ENCODE peak calls at places on chromosomes 11 and 22, in ten cellular contexts. R is NB4; G is stimulated activated CD8-positive, alpha-beta memory T cell treated with anti-CD3 and anti-CD28 coated beads, Interleukin-7, amount 100 ng/mL, for 24 hours; T is stomach; Z is kidney; C is LoVo; U is OCI-M1; H is EH; A is AG04450; B is stimulated activated CD4-positive, alpha-beta T cell treated with anti-CD3 and anti-CD28 coated beads, Interleukin-12 subunit alpha, Interleukin-12 subunit beta, amount 100 ng/mL, for 4 hours. F is an unnamed sample.

GRCh38 chr11:68521962-68522626 is 61.5 kb downstream of the PPP6R3 start:
- DNase-seq in R (no peak), H (no peak), T (no peak), A (no peak), G (no peak), Z (no peak), C (no peak), B (no peak), U (no peak), F (no peak)

GRCh38 chr11:122617926-122618325 is 37.6 kb upstream of the UBASH3B start:
- DNase-seq in U (no peak), R (no peak), A (no peak), B (no peak), T (no peak), H (no peak), Z (no peak), C (no peak), G (no peak), F (no peak)

GRCh38 chr11:44319170-44319551 is 9.2 kb upstream of the ALX4 start:
- DNase-seq in C (no peak), H (no peak), R (no peak), U (no peak), Z (peak), T (no peak), G (no peak), B (no peak), A (no peak), F (no peak)

GRCh38 chr11:17733261-17733660 is 1.3 kb upstream of the KCNC1 start:
- DNase-seq in U (no peak), Z (peak), G (no peak), T (no peak), C (no peak), H (no peak), A (no peak), R (no peak), B (no peak), F (no peak)

GRCh38 chr11:116224154-116224888 is 548.5 kb downstream of the BUD13 start:
- DNase-seq in A (peak), U (peak), C (peak), T (peak), G (peak), Z (no peak), B (peak), R (peak), H (peak), F (peak)

GRCh38 chr11:123330071-123330470 is 100.0 kb upstream of the GRAMD1B start:
- DNase-seq in T (no peak), B (no peak), R (no peak), H (no peak), A (no peak), Z (no peak), C (no peak), G (no peak), U (no peak), F (peak)

GRCh38 chr11:115676206-115676605 is 172.0 kb upstream of the CADM1 start:
- DNase-seq in H (no peak), B (no peak), C (no peak), R (no peak), G (no peak), A (no peak), T (no peak), U (no peak), Z (no peak), F (no peak)

GRCh38 chr11:2806351-2807058 is 79.1 kb downstream of the CDKN1C start:
- DNase-seq in C (no peak), U (no peak), R (no peak), A (no peak), H (no peak), B (no peak), T (peak), Z (peak), G (no peak), F (no peak)

GRCh38 chr11:3989891-3990290 is 104.7 kb upstream of the RRM1 start:
- DNase-seq in G (no peak), T (no peak), B (no peak), R (peak), H (no peak), U (no peak), A (no peak), Z (no peak), C (no peak), F (no peak)

GRCh38 chr11:88414981-88415391 is 77.5 kb upstream of the CTSC start:
- DNase-seq in C (no peak), A (no peak), R (peak), Z (no peak), G (no peak), T (no peak), H (peak), U (peak), B (no peak), F (no peak)

GRCh38 chr11:130212431-130212961 is 52.9 kb downstream of the ST14 start:
- DNase-seq in Z (peak), C (no peak), G (no peak), U (no peak), R (no peak), T (peak), H (no peak), B (no peak), A (no peak), F (no peak)

GRCh38 chr22:23357028-23357427 is 176.7 kb downstream of the BCR start:
- DNase-seq in B (no peak), T (no peak), U (no peak), G (no peak), C (no peak), A (no peak), H (no peak), R (no peak), Z (no peak), F (no peak)

GRCh38 chr11:33475999-33476398 is 218.8 kb downstream of the HIPK3 start:
- DNase-seq in H (peak), B (no peak), G (no peak), C (no peak), T (peak), U (no peak), R (no peak), Z (no peak), A (peak), F (peak)

GRCh38 chr11:102459393-102459792 is 6.8 kb upstream of the TMEM123 start:
- DNase-seq in B (no peak), H (no peak), Z (no peak), R (no peak), G (no peak), C (no peak), A (no peak), U (no peak), T (no peak), F (no peak)

GRCh38 chr22:40690370-40690769 is 11.1 kb downstream of the MCHR1 start:
- DNase-seq in U (no peak), T (no peak), R (no peak), B (no peak), A (no peak), G (no peak), Z (no peak), H (no peak), C (no peak), F (no peak)

GRCh38 chr11:67320011-67320410 is 16.7 kb downstream of the SSH3 start:
- DNase-seq in R (no peak), C (no peak), T (no peak), U (no peak), B (no peak), G (no peak), H (peak), Z (no peak), A (peak), F (no peak)

GRCh38 chr11:114746013-114746412 is 67.7 kb downstream of the NXPE2 start:
- DNase-seq in Z (no peak), R (no peak), U (no peak), G (no peak), T (no peak), A (no peak), H (no peak), C (no peak), B (no peak), F (no peak)

GRCh38 chr11:36214484-36214883 is 74.7 kb downstream of the COMMD9 start:
- DNase-seq in T (no peak), A (no peak), B (no peak), U (no peak), C (no peak), Z (no peak), R (no peak), H (no peak), G (no peak), F (no peak)

GRCh38 chr11:75492181-75492820 is 33.4 kb downstream of the GDPD5 start:
- DNase-seq in Z (no peak), H (peak), U (peak), R (peak), A (no peak), B (peak), C (no peak), T (peak), G (peak), F (no peak)

GRCh38 chr11:29159552-29160465 is 857.0 kb downstream of the KCNA4 start:
- DNase-seq in R (peak), U (peak), H (peak), B (no peak), C (peak), Z (no peak), A (peak), T (peak), G (no peak), F (peak)

GRCh38 chr11:45252134-45252856 is 33.8 kb downstream of the SYT13 start:
- DNase-seq in C (peak), T (peak), U (peak), B (peak), G (no peak), R (peak), H (peak), A (no peak), Z (no peak), F (peak)

GRCh38 chr11:119363874-119364590 is 17.5 kb downstream of the USP2 start:
- DNase-seq in H (peak), T (peak), Z (peak), A (no peak), U (no peak), B (peak), C (peak), G (no peak), R (no peak), F (peak)

GRCh38 chr22:43827336-43827735 is 15.2 kb upstream of the EFCAB6 start:
- DNase-seq in Z (no peak), U (no peak), T (no peak), R (no peak), G (no peak), H (no peak), C (no peak), A (no peak), B (no peak), F (no peak)

GRCh38 chr11:12631651-12632050 is 42.6 kb upstream of the TEAD1 start:
- DNase-seq in U (no peak), Z (no peak), G (no peak), R (no peak), B (no peak), C (no peak), A (no peak), T (no peak), H (no peak), F (no peak)

GRCh38 chr11:7252683-7253213 is 1.0 kb downstream of the SYT9 start:
- DNase-seq in G (no peak), A (no peak), R (no peak), C (no peak), U (no peak), B (no peak), Z (no peak), T (no peak), H (no peak), F (no peak)

GRCh38 chr22:29334696-29335344 is 19.3 kb upstream of the RASL10A start:
- DNase-seq in H (no peak), B (no peak), T (no peak), G (no peak), A (no peak), Z (no peak), U (no peak), R (no peak), C (no peak), F (no peak)

GRCh38 chr11:94734563-94735275 is 33.4 kb upstream of the AMOTL1 start:
- DNase-seq in U (no peak), B (no peak), R (peak), G (no peak), C (peak), A (no peak), Z (no peak), T (no peak), H (no peak), F (no peak)

GRCh38 chr11:100574894-100575769 is 112.0 kb upstream of the ARHGAP42 start:
- DNase-seq in A (no peak), U (peak), B (no peak), C (no peak), Z (no peak), H (peak), R (peak), G (no peak), T (no peak), F (peak)

GRCh38 chr11:10625982-10626311 is 57.5 kb upstream of the LYVE1 start:
- DNase-seq in C (no peak), Z (no peak), R (no peak), U (no peak), B (no peak), H (no peak), A (no peak), G (no peak), T (no peak), F (no peak)

GRCh38 chr11:70783356-70783755 is 385.0 kb downstream of the CTTN start:
- DNase-seq in Z (no peak), U (no peak), R (no peak), B (no peak), C (no peak), H (no peak), G (no peak), T (no peak), A (no peak), F (no peak)

GRCh38 chr11:16587670-16588069 is 150.8 kb upstream of the C11orf58 start:
- DNase-seq in H (no peak), B (no peak), R (no peak), G (no peak), C (no peak), U (no peak), Z (no peak), A (no peak), T (peak), F (no peak)

GRCh38 chr22:30187726-30188407 is 58.7 kb downstream of the LIF start:
- DNase-seq in B (no peak), R (no peak), H (peak), A (no peak), U (no peak), Z (no peak), C (no peak), T (no peak), G (no peak), F (no peak)

GRCh38 chr22:19910180-19910744 is 31.3 kb upstream of the COMT start:
- DNase-seq in T (no peak), R (no peak), B (no peak), G (no peak), Z (no peak), H (no peak), C (no peak), U (no peak), A (no peak), F (no peak)

GRCh38 chr11:117495357-117495756 is 167.7 kb downstream of the CEP164 start:
- DNase-seq in U (no peak), G (no peak), H (no peak), A (no peak), T (no peak), Z (no peak), B (no peak), C (no peak), R (no peak), F (no peak)

GRCh38 chr11:44301856-44302231 is 8.1 kb downstream of the ALX4 start:
- DNase-seq in B (no peak), C (peak), H (peak), G (no peak), A (no peak), T (no peak), R (peak), U (no peak), Z (no peak), F (no peak)

GRCh38 chr11:107359701-107360100 is 97.9 kb downstream of the CWF19L2 start:
- DNase-seq in T (no peak), G (no peak), A (no peak), U (no peak), H (peak), C (no peak), B (no peak), R (no peak), Z (no peak), F (no peak)

GRCh38 chr11:46948378-46949131 is 12.0 kb downstream of the CSTPP1 start:
- DNase-seq in U (no peak), A (peak), Z (no peak), B (no peak), H (peak), G (no peak), C (peak), R (peak), T (no peak), F (peak)

GRCh38 chr11:64610596-64610995 is 19.6 kb downstream of the SLC22A12 start:
- DNase-seq in C (no peak), B (no peak), A (no peak), Z (no peak), G (no peak), R (no peak), T (no peak), U (no peak), H (no peak), F (no peak)

GRCh38 chr11:46666516-46666915 is 33.9 kb downstream of the ARHGAP1 start:
- DNase-seq in U (no peak), A (no peak), Z (no peak), R (peak), C (no peak), G (no peak), B (no peak), H (no peak), T (no peak), F (no peak)